ENCODE peak calls at places on chromosomes 7 and 10, in six cellular contexts. J, T, N, K, F and E are unnamed samples. For H3K36me3 and H3K9me3, the result is how much of the 10 kb centered on the place peaks cover.

GRCh38 chr10:32163774-32164148 is 107.5 kb upstream of the KIF5B start:
- DNase-seq in J (no peak), T (no peak), N (no peak), K (no peak), F (no peak), E (no peak)

GRCh38 chr7:22364910-22365309 is 8.0 kb upstream of the RAPGEF5 start:
- DNase-seq in J (no peak), T (no peak), N (no peak), K (no peak), F (no peak), E (no peak)

GRCh38 chr10:112382539-112383235 is 8.8 kb downstream of the ACSL5 start:
- DNase-seq in J (no peak), T (no peak), N (no peak), K (no peak), F (no peak), E (no peak)

GRCh38 chr10:36126076-36126475 is 484.0 kb upstream of the FZD8 start:
- DNase-seq in J (no peak), T (no peak), N (no peak), K (no peak), F (no peak), E (no peak)

GRCh38 chr7:31488562-31489203 is 25.2 kb upstream of the ITPRID1 start:
- DNase-seq in J (no peak), T (peak), N (peak), K (no peak), F (peak), E (no peak)

GRCh38 chr7:31735991-31736982 is 49.3 kb downstream of the PPP1R17 start:
- DNase-seq in J (no peak), T (peak), N (peak), K (no peak), F (peak), E (no peak)

GRCh38 chr7:107332488-107333269 is 137.2 kb upstream of the GPR22 start:
- DNase-seq in J (no peak), T (no peak), N (no peak), K (no peak), F (no peak), E (no peak)

GRCh38 chr7:2638224-2638991 is 6.6 kb downstream of the TTYH3 start:
- DNase-seq in J (no peak), T (peak), N (peak), K (no peak), F (no peak), E (no peak)

GRCh38 chr10:30091136-30091535 is 31.8 kb upstream of the JCAD start:
- DNase-seq in J (no peak), T (no peak), N (no peak), K (no peak), F (no peak), E (no peak)

GRCh38 chr10:10776363-10776762 is 241.3 kb upstream of the CELF2 start:
- DNase-seq in J (no peak), T (no peak), N (no peak), K (no peak), F (no peak), E (no peak)

GRCh38 chr10:10777723-10778122 is 239.9 kb upstream of the CELF2 start:
- DNase-seq in J (no peak), T (no peak), N (no peak), K (no peak), F (no peak), E (no peak)

GRCh38 chr10:10778959-10779358 is 238.7 kb upstream of the CELF2 start:
- DNase-seq in J (no peak), T (no peak), N (no peak), K (no peak), F (no peak), E (no peak)

GRCh38 chr10:10774416-10774815 is 243.3 kb upstream of the CELF2 start:
- DNase-seq in J (no peak), T (no peak), N (no peak), K (no peak), F (no peak), E (no peak)

GRCh38 chr10:10777279-10777678 is 240.4 kb upstream of the CELF2 start:
- DNase-seq in J (no peak), T (no peak), N (no peak), K (no peak), F (no peak), E (no peak)
- H3K4me3 ChIP-seq in J (no peak), T (no peak), N (no peak), K (no peak), F (no peak), E (no peak)

GRCh38 chr10:100157140-100157539 is 28.7 kb downstream of the ERLIN1 start:
- DNase-seq in J (no peak), T (no peak), N (no peak), K (no peak), F (no peak), E (no peak)
- H3K36me3 ChIP-seq in J (under half), T (under half), N (under half), K (under half), F (under half), E (under half)

GRCh38 chr10:126177414-126178030 is 210.8 kb downstream of the ADAM12 start:
- DNase-seq in J (no peak), T (no peak), N (peak), K (no peak), F (no peak), E (no peak)

GRCh38 chr10:126175586-126176258 is 212.6 kb downstream of the ADAM12 start:
- DNase-seq in J (no peak), T (no peak), N (no peak), K (no peak), F (no peak), E (no peak)

GRCh38 chr10:126179637-126180036 is 208.6 kb downstream of the ADAM12 start:
- DNase-seq in J (no peak), T (no peak), N (no peak), K (no peak), F (no peak), E (no peak)
- H3K9me3 ChIP-seq in J (under half), T (under half), N (under half), K (under half), F (under half), E (under half)

GRCh38 chr7:96076350-96076707 is 245.6 kb downstream of the SLC25A13 start:
- DNase-seq in J (no peak), T (no peak), N (no peak), K (no peak), F (no peak), E (no peak)
- H3K4me3 ChIP-seq in J (peak), T (peak), N (peak), K (peak), F (peak), E (peak)

GRCh38 chr7:127419196-127419595 is 26.7 kb upstream of the ZNF800 start:
- DNase-seq in J (no peak), T (no peak), N (no peak), K (no peak), F (no peak), E (no peak)

GRCh38 chr7:127413962-127414361 is 21.5 kb upstream of the ZNF800 start:
- DNase-seq in J (no peak), T (no peak), N (no peak), K (no peak), F (no peak), E (no peak)

GRCh38 chr7:127417346-127417745 is 24.8 kb upstream of the ZNF800 start:
- DNase-seq in J (no peak), T (no peak), N (no peak), K (no peak), F (no peak), E (no peak)

GRCh38 chr7:127415060-127415742 is 22.7 kb upstream of the ZNF800 start:
- DNase-seq in J (no peak), T (no peak), N (no peak), K (no peak), F (no peak), E (no peak)

DNA sequence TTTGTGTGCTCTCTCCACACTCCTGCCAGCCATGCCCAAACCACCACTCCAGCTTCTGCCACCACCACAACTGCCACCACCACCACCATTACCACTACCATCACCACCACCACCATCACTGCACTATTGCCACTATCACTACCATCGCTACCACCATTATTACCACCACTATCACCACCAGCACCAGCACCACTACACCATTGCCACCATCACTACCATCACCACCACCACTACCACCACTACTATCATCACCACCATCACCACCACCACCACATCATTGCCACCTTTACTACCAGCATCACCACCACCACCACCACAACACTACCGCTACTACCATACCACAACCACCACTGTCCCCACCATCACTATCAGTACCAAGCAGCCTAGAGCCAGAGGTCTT is 26.0 kb upstream of the ZNF800 start:
- DNase-seq in J (no peak), T (no peak), N (no peak), K (no peak), F (no peak), E (no peak)
- H3K36me3 ChIP-seq in J (under half), T (under half), N (under half), K (under half), F (under half), E (under half)

GRCh38 chr10:37643187-37643586 is 214.2 kb downstream of the ZNF248 start:
- DNase-seq in J (no peak), T (no peak), N (no peak), K (no peak), F (no peak), E (no peak)

GRCh38 chr10:37634351-37634880 is 223.0 kb downstream of the ZNF248 start:
- DNase-seq in J (no peak), T (no peak), N (no peak), K (no peak), F (no peak), E (no peak)

GRCh38 chr10:37638569-37638968 is 218.8 kb downstream of the ZNF248 start:
- DNase-seq in J (no peak), T (no peak), N (no peak), K (no peak), F (no peak), E (no peak)

GRCh38 chr10:37639200-37639599 is 218.2 kb downstream of the ZNF248 start:
- DNase-seq in J (no peak), T (no peak), N (no peak), K (no peak), F (no peak), E (no peak)

DNA sequence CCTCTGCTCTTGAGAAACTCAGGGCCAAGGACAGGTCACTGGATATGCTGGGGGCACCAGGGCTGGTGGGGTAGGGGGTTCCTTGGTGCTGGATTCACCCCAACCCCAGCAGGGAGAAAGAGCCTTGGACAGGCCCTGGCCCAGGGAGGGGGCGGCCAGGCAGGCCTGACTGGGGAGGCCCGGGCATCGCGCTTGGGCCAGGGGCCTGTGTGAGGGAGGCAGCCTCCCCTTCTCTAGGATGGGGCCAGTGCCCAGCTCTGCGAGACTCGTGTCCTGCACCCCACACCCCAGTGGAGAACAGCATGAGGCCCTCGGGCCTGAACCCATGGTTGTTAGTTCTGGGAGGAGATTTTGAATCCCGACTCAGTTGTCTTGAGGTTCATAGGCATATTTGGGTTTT is 217.1 kb downstream of the ZNF248 start:
- DNase-seq in J (no peak), T (no peak), N (no peak), K (no peak), F (no peak), E (no peak)
- H3K9me3 ChIP-seq in J (under half), T (under half), N (under half), K (under half), F (under half), E (under half)

DNA sequence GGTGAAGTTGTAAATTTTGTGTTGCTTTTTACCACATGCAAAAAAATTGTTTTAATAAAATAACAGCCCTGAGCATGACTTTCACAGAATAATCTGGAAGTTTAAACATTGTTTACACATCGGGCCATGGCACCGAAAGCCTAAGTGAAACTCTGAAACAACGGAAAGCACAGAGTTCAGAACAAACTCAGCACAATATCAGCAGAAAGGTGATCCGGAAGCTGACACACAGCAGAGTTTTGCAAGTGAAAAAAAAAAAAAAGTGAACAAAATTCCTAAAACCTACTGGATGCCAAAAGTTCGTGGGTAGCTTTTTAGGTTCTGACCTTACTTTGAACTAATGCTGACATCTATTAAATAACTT is 39.8 kb downstream of the ELMO1 start:
- DNase-seq in J (no peak), T (no peak), N (no peak), K (no peak), F (no peak), E (no peak)
- H3K4me3 ChIP-seq in J (peak), T (no peak), N (no peak), K (peak), F (no peak), E (peak)

DNA sequence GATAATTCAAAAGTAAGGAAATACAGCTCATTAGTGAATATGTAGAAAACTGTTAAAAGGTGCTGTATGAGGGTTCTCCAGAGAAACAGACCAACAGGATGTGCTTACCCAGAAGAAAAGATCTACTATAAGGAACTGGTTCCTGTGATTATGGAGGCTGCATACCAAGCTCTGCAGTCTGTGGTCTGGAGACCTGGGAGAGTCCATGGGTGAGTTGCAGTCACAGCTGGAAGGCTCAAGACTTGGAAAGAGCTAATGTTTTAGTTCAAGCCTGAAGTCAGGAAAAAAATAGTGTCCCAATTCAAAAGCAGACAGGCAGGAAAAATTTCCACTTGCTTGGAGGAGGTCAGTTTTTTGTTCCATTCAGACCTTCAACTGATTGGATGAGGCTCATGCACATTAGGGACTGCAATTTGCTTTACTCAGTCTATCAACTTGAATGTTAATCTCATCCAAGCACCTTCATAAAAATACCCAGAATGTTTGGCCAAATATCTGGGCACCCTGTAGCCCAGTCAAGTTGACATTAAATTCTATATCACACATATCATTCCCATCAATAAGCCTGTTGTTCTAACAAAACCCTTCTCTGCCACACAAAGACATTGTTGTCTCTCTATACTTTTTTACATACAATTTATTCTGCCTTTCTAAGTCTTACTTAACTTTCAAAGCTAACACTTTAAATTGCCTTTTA is 197.9 kb upstream of the KLF6 start:
- DNase-seq in J (no peak), T (no peak), N (peak), K (no peak), F (no peak), E (no peak)
- H3K36me3 ChIP-seq in J (under half), T (under half), N (under half), K (under half), F (under half), E (under half)

GRCh38 chr7:53740971-53741370 is 705.5 kb downstream of the POM121L12 start:
- DNase-seq in J (no peak), T (no peak), N (no peak), K (no peak), F (no peak), E (no peak)

GRCh38 chr7:53744361-53744760 is 708.9 kb downstream of the POM121L12 start:
- DNase-seq in J (no peak), T (no peak), N (no peak), K (no peak), F (no peak), E (no peak)

DNA sequence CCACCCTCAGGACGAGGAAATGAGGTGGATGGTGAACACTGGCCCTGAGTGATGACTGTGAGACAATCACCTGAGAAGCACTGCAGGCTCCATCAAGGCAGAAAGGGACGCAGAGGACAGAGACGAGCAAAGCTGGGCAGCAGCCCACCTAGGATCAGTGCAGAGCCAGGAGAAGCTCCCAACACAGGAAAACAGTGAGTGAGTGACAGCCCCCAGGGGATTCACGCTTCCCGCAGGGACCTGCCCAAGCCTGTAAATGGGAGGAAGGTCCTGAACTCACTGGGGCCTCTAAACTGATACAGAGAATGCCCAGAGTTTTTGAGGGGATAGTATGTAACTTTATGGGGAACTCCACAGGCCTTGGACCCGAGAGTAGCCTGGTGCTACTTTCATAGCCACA is 708.3 kb downstream of the POM121L12 start:
- DNase-seq in J (no peak), T (no peak), N (no peak), K (no peak), F (no peak), E (no peak)
- H3K9me3 ChIP-seq in J (under half), T (under half), N (under half), K (under half), F (under half), E (under half)

GRCh38 chr10:118595598-118596425 is at the start of gene PRLHR:
- DNase-seq in J (no peak), T (peak), N (peak), K (no peak), F (peak), E (no peak)

GRCh38 chr10:118594392-118595063 is 920 bp downstream of the PRLHR start:
- DNase-seq in J (no peak), T (peak), N (peak), K (peak), F (peak), E (no peak)

GRCh38 chr10:118596426-118597124 is 1.1 kb upstream of the PRLHR start:
- DNase-seq in J (no peak), T (no peak), N (no peak), K (no peak), F (no peak), E (no peak)

GRCh38 chr10:118592675-118593330 is 2.6 kb downstream of the PRLHR start:
- DNase-seq in J (no peak), T (no peak), N (no peak), K (no peak), F (no peak), E (no peak)

GRCh38 chr10:118595064-118595420 is 406 bp downstream of the PRLHR start:
- DNase-seq in J (no peak), T (no peak), N (no peak), K (no peak), F (no peak), E (no peak)
- H3K4me3 ChIP-seq in J (no peak), T (no peak), N (no peak), K (no peak), F (no peak), E (no peak)